ENCODE peak calls at places on chromosomes 2 and 18, in six cellular contexts. C is stimulated activated CD8-positive, alpha-beta memory T cell treated with anti-CD3 and anti-CD28 coated beads, Interleukin-4, amount 100 ng/mL, for 24 hours; E is mucosa of gallbladder; W is SJSA1; N is stimulated activated CD4-positive, alpha-beta T cell treated with anti-CD3 and anti-CD28 coated beads, Interleukin-2, amount 100 ng/mL, for 48 hours; S is LHCN-M2. M is an unnamed sample.

GRCh38 chr2:54838585-54839035 is 115.1 kb downstream of the EML6 start:
- DNase-seq in C (peak), E (peak), W (peak), N (peak), S (peak), M (peak)

GRCh38 chr2:197198890-197199289 is 111.7 kb downstream of the ANKRD44 start:
- DNase-seq in C (peak), E (peak), W (no peak), N (peak), S (no peak), M (peak)

GRCh38 chr2:217064234-217065103 is 204.6 kb upstream of the TNP1 start:
- DNase-seq in C (no peak), E (no peak), W (peak), N (no peak), S (no peak), M (no peak)

GRCh38 chr2:211068108-211068780 is 511.8 kb downstream of the CPS1 start:
- DNase-seq in C (no peak), E (no peak), W (no peak), N (no peak), S (peak), M (no peak)

GRCh38 chr18:42030586-42031182 is 75.7 kb downstream of the PIK3C3 start:
- DNase-seq in C (no peak), E (no peak), W (peak), N (no peak), S (peak), M (no peak)

GRCh38 chr2:235940330-235940729 is 227.9 kb downstream of the GBX2 start:
- DNase-seq in C (no peak), E (peak), W (peak), N (no peak), S (peak), M (no peak)

GRCh38 chr2:205323929-205324328 is 358.4 kb upstream of the NRP2 start:
- DNase-seq in C (no peak), E (no peak), W (no peak), N (no peak), S (peak), M (no peak)

GRCh38 chr2:25879133-25879730 is 945 bp upstream of the ASXL2 start:
- DNase-seq in C (no peak), E (no peak), W (no peak), N (no peak), S (peak), M (no peak)

GRCh38 chr2:4295680-4296079 is 592.3 kb downstream of the DCDC2C start:
- DNase-seq in C (no peak), E (no peak), W (no peak), N (no peak), S (no peak), M (no peak)

GRCh38 chr18:64271264-64271663 is 122.4 kb upstream of the LINC00305 start:
- DNase-seq in C (no peak), E (peak), W (no peak), N (no peak), S (no peak), M (no peak)

GRCh38 chr18:30971338-30971956 is 71.1 kb downstream of the DSC3 start:
- DNase-seq in C (no peak), E (no peak), W (no peak), N (no peak), S (peak), M (no peak)

GRCh38 chr2:841036-841435 is 109.6 kb upstream of the SNTG2 start:
- DNase-seq in C (no peak), E (no peak), W (no peak), N (no peak), S (no peak), M (no peak)

GRCh38 chr18:5451130-5451529 is 92.7 kb downstream of the EPB41L3 start:
- DNase-seq in C (no peak), E (no peak), W (no peak), N (no peak), S (no peak), M (no peak)

GRCh38 chr2:20421988-20422678 is 24.7 kb upstream of the RHOB start:
- DNase-seq in C (no peak), E (peak), W (peak), N (no peak), S (peak), M (no peak)

GRCh38 chr2:134372611-134373131 is 118.8 kb downstream of the MGAT5 start:
- DNase-seq in C (no peak), E (no peak), W (no peak), N (no peak), S (peak), M (no peak)

GRCh38 chr2:73426161-73426560 is 40.5 kb downstream of the ALMS1 start:
- DNase-seq in C (no peak), E (no peak), W (no peak), N (no peak), S (no peak), M (no peak)

GRCh38 chr2:227728035-227728434 is at the start of gene SCYGR7:
- DNase-seq in C (no peak), E (no peak), W (no peak), N (no peak), S (no peak), M (no peak)

GRCh38 chr2:119617455-119617854 is 61.5 kb upstream of the TMEM177 start:
- DNase-seq in C (no peak), E (no peak), W (no peak), N (no peak), S (no peak), M (no peak)

GRCh38 chr2:26758790-26759321 is 5.2 kb upstream of the SLC35F6 start:
- DNase-seq in C (no peak), E (no peak), W (no peak), N (no peak), S (no peak), M (no peak)

GRCh38 chr2:239606955-239607794 is 206.4 kb upstream of the HDAC4 start:
- DNase-seq in C (no peak), E (no peak), W (no peak), N (no peak), S (no peak), M (no peak)

GRCh38 chr2:238123218-238123971 is 15.1 kb upstream of the KLHL30 start:
- DNase-seq in C (no peak), E (no peak), W (no peak), N (no peak), S (no peak), M (no peak)

GRCh38 chr2:105744909-105745853 is at the start of gene NCK2:
- DNase-seq in C (no peak), E (no peak), W (no peak), N (no peak), S (no peak), M (no peak)

GRCh38 chr2:236171213-236172201 is 3.3 kb upstream of the GBX2 start:
- DNase-seq in C (no peak), E (no peak), W (no peak), N (no peak), S (no peak), M (no peak)

GRCh38 chr2:228827056-228827455 is 444.0 kb downstream of the PID1 start:
- DNase-seq in C (no peak), E (no peak), W (no peak), N (no peak), S (no peak), M (no peak)

GRCh38 chr2:23745726-23746105 is 181.2 kb downstream of the ATAD2B start:
- DNase-seq in C (no peak), E (no peak), W (no peak), N (no peak), S (peak), M (no peak)

GRCh38 chr2:240964854-240965295 is 33.5 kb upstream of the SNED1 start:
- DNase-seq in C (no peak), E (no peak), W (peak), N (no peak), S (no peak), M (no peak)

GRCh38 chr2:43419886-43420285 is 176.0 kb downstream of the THADA start:
- DNase-seq in C (no peak), E (no peak), W (no peak), N (no peak), S (no peak), M (no peak)

GRCh38 chr18:24805156-24805555 is 344.7 kb downstream of the HRH4 start:
- DNase-seq in C (no peak), E (no peak), W (no peak), N (no peak), S (no peak), M (no peak)

GRCh38 chr2:238636269-238637073 is 209.7 kb downstream of the ASB1 start:
- DNase-seq in C (no peak), E (no peak), W (no peak), N (no peak), S (peak), M (no peak)

GRCh38 chr2:2827691-2828315 is 496.7 kb upstream of the MYT1L start:
- DNase-seq in C (no peak), E (no peak), W (peak), N (no peak), S (no peak), M (no peak)

GRCh38 chr2:29627366-29627765 is 294.0 kb downstream of the ALK start:
- DNase-seq in C (no peak), E (no peak), W (peak), N (no peak), S (peak), M (no peak)

GRCh38 chr2:221346411-221346810 is 225.7 kb downstream of the EPHA4 start:
- DNase-seq in C (no peak), E (no peak), W (no peak), N (no peak), S (no peak), M (no peak)

GRCh38 chr2:127157651-127158460 is 50.9 kb upstream of the BIN1 start:
- DNase-seq in C (no peak), E (no peak), W (peak), N (no peak), S (peak), M (no peak)